ENCODE peak calls at places on chromosomes 6 and 20, in ten cellular contexts. Z is H1, Y is SK-N-SH, O is spleen, R is Panc1, A is HCT116, Q is breast epithelium, B is transverse colon, U is prostate gland, D is sigmoid colon. H is an unnamed sample.

GRCh38 chr6:159640322-159640721 is 52.7 kb downstream of the SOD2 start:
- DNase-seq in Z (no peak), Y (no peak), O (no peak), R (no peak), A (no peak), Q (no peak), B (no peak), U (no peak), D (no peak), H (no peak)

GRCh38 chr6:166907373-166907841 is 48.9 kb downstream of the RNASET2 start:
- DNase-seq in Z (no peak), Y (no peak), O (peak; percentile 74), R (no peak), A (no peak), Q (no peak), B (no peak), U (no peak), D (no peak), H (no peak)

GRCh38 chr20:1804554-1804956 is 90.7 kb upstream of the SIRPA start:
- DNase-seq in Z (no peak), Y (no peak), O (no peak), R (no peak), A (no peak), Q (no peak), B (no peak), U (no peak), D (no peak), H (peak; percentile 84)

GRCh38 chr6:99151634-99152344 is 197.7 kb downstream of the FAXC start:
- DNase-seq in Z (peak; percentile 89), Y (peak; percentile 58), O (no peak), R (peak; percentile 13), A (peak; percentile 37), Q (no peak), B (peak; percentile 25), U (peak; percentile 19), D (no peak), H (no peak)

GRCh38 chr20:36574278-36575065 is 1.1 kb downstream of the TGIF2 start:
- DNase-seq in Z (peak; percentile 81), Y (peak; percentile 84), O (peak; percentile 89), R (no peak), A (no peak), Q (peak; percentile 45), B (peak; percentile 68), U (peak; percentile 20), D (peak; percentile 80), H (no peak)

GRCh38 chr20:12970372-12970821 is 38.4 kb upstream of the SPTLC3 start:
- DNase-seq in Z (no peak), Y (no peak), O (no peak), R (peak; percentile 13), A (no peak), Q (no peak), B (peak; percentile 9), U (no peak), D (no peak), H (no peak)

GRCh38 chr6:31769684-31770371 is 7.3 kb downstream of the VWA7 start:
- DNase-seq in Z (peak; percentile 96), Y (peak; percentile 72), O (peak; percentile 96), R (no peak), A (peak; percentile 42), Q (peak; percentile 57), B (peak; percentile 94), U (peak; percentile 65), D (peak; percentile 80), H (no peak)

GRCh38 chr20:33062105-33062629 is 8.5 kb downstream of the BPIFB3 start:
- DNase-seq in Z (no peak), Y (no peak), O (peak; percentile 29), R (no peak), A (no peak), Q (no peak), B (no peak), U (no peak), D (no peak), H (no peak)

GRCh38 chr20:14142171-14142570 is 146.9 kb downstream of the MACROD2 start:
- DNase-seq in Z (peak; percentile 58), Y (peak; percentile 66), O (no peak), R (peak; percentile 22), A (peak; percentile 29), Q (peak; percentile 48), B (peak; percentile 18), U (peak; percentile 41), D (no peak), H (no peak)

GRCh38 chr20:53611449-53611894 is 17.8 kb upstream of the ZNF217 start:
- DNase-seq in Z (peak; percentile 37), Y (peak; percentile 42), O (peak; percentile 30), R (peak; percentile 90), A (peak; percentile 78), Q (no peak), B (peak; percentile 37), U (no peak), D (peak; percentile 76), H (peak; percentile 81)
- TF ChIP-seq POLR2AphosphoS5 in Z (no peak), Y (peak; percentile 68), O (no peak), R (peak; percentile 57), A (peak; percentile 70), Q (no peak), B (peak; percentile 66), U (no peak), D (peak; percentile 67), H (peak; percentile 52)

GRCh38 chr6:19268718-19269117 is 568.5 kb upstream of the ID4 start:
- DNase-seq in Z (no peak), Y (no peak), O (peak; percentile 41), R (no peak), A (no peak), Q (no peak), B (no peak), U (no peak), D (no peak), H (no peak)
- H3K9me3 ChIP-seq in Z (no peaks in the 10 kb centered on the region), Y (no peaks in the 10 kb centered on the region), O (peaks cover 42% of the 10 kb centered on the region), R (no peaks in the 10 kb centered on the region), A (no peaks in the 10 kb centered on the region), Q (peaks cover 32% of the 10 kb centered on the region), B (no peaks in the 10 kb centered on the region), U (no peaks in the 10 kb centered on the region), D (no peaks in the 10 kb centered on the region), H (no peaks in the 10 kb centered on the region)

GRCh38 chr6:11828185-11828897 is 49.7 kb upstream of the ADTRP start:
- DNase-seq in Z (no peak), Y (no peak), O (no peak), R (no peak), A (no peak), Q (no peak), B (no peak), U (no peak), D (no peak), H (no peak)

GRCh38 chr6:11830520-11830919 is 51.9 kb upstream of the ADTRP start:
- DNase-seq in Z (no peak), Y (no peak), O (no peak), R (no peak), A (no peak), Q (no peak), B (no peak), U (no peak), D (no peak), H (no peak)

GRCh38 chr6:11830105-11830504 is 51.5 kb upstream of the ADTRP start:
- DNase-seq in Z (no peak), Y (no peak), O (no peak), R (no peak), A (no peak), Q (no peak), B (no peak), U (no peak), D (no peak), H (no peak)

GRCh38 chr6:11833626-11834592 is 55.3 kb upstream of the ADTRP start:
- DNase-seq in Z (no peak), Y (no peak), O (no peak), R (no peak), A (no peak), Q (no peak), B (peak; percentile 50), U (no peak), D (no peak), H (no peak)

GRCh38 chr6:11831653-11832052 is 53.0 kb upstream of the ADTRP start:
- DNase-seq in Z (no peak), Y (no peak), O (no peak), R (no peak), A (no peak), Q (no peak), B (no peak), U (no peak), D (no peak), H (no peak)
- TF ChIP-seq POLR2AphosphoS5 in Z (no peak), Y (no peak), O (no peak), R (no peak), A (no peak), Q (no peak), B (no peak), U (no peak), D (no peak), H (no peak)

GRCh38 chr20:49183444-49183843 is 4.7 kb downstream of the STAU1 start:
- DNase-seq in Z (no peak), Y (no peak), O (peak; percentile 10), R (no peak), A (no peak), Q (no peak), B (no peak), U (no peak), D (no peak), H (no peak)
- H3K9me3 ChIP-seq in Z (no peaks in the 10 kb centered on the region), Y (no peaks in the 10 kb centered on the region), O (no peaks in the 10 kb centered on the region), R (no peaks in the 10 kb centered on the region), A (no peaks in the 10 kb centered on the region), Q (no peaks in the 10 kb centered on the region), B (no peaks in the 10 kb centered on the region), U (no peaks in the 10 kb centered on the region), D (no peaks in the 10 kb centered on the region), H (no peaks in the 10 kb centered on the region)

GRCh38 chr20:47724910-47725247 is 60.4 kb downstream of the SULF2 start:
- DNase-seq in Z (no peak), Y (no peak), O (peak; percentile 63), R (no peak), A (no peak), Q (no peak), B (no peak), U (no peak), D (no peak), H (no peak)

GRCh38 chr20:47726632-47727031 is 58.6 kb downstream of the SULF2 start:
- DNase-seq in Z (no peak), Y (no peak), O (peak; percentile 78), R (no peak), A (no peak), Q (no peak), B (no peak), U (no peak), D (no peak), H (no peak)

GRCh38 chr20:47725248-47725973 is 59.9 kb downstream of the SULF2 start:
- DNase-seq in Z (peak; percentile 85), Y (peak; percentile 81), O (peak; percentile 90), R (peak; percentile 64), A (peak; percentile 82), Q (peak; percentile 64), B (peak; percentile 79), U (peak; percentile 65), D (peak; percentile 80), H (no peak)

GRCh38 chr20:47727909-47728361 is 57.3 kb downstream of the SULF2 start:
- DNase-seq in Z (no peak), Y (no peak), O (peak; percentile 90), R (no peak), A (no peak), Q (no peak), B (no peak), U (no peak), D (no peak), H (no peak)

GRCh38 chr20:47727170-47727880 is 58.0 kb downstream of the SULF2 start:
- DNase-seq in Z (no peak), Y (no peak), O (peak; percentile 94), R (no peak), A (no peak), Q (no peak), B (peak; percentile 62), U (no peak), D (peak; percentile 74), H (no peak)
- TF ChIP-seq POLR2AphosphoS5 in Z (no peak), Y (no peak), O (peak; percentile 39), R (no peak), A (no peak), Q (no peak), B (no peak), U (no peak), D (peak; percentile 32), H (no peak)

GRCh38 chr6:168597471-168597875 is 156.5 kb downstream of the SMOC2 start:
- DNase-seq in Z (no peak), Y (no peak), O (no peak), R (no peak), A (no peak), Q (no peak), B (peak; percentile 37), U (no peak), D (peak; percentile 14), H (no peak)
- H3K9me3 ChIP-seq in Z (no peaks in the 10 kb centered on the region), Y (no peaks in the 10 kb centered on the region), O (no peaks in the 10 kb centered on the region), R (no peaks in the 10 kb centered on the region), A (no peaks in the 10 kb centered on the region), Q (no peaks in the 10 kb centered on the region), B (no peaks in the 10 kb centered on the region), U (no peaks in the 10 kb centered on the region), D (no peaks in the 10 kb centered on the region), H (no peaks in the 10 kb centered on the region)

H was measured in vagina.